ENCODE peak calls at places on chromosomes 3 and 15, in nine cellular contexts. One of them, this sample, is unnamed.

GRCh38 chr3:49012441-49013017 is 5.3 kb downstream of the WDR6 start:
- DNase-seq in T-cell: no peak
- DNase-seq in nucleus accumbens: no peak
- DNase-seq in Peyer's patch: no peak
- DNase-seq in stimulated activated CD4-positive, alpha-beta T cell treated with anti-CD3 and anti-CD28 coated beads, Interleukin-15, amount 100 ng/mL, for 24 hours: no peak
- DNase-seq in activated CD4-positive, alpha-beta T cell treated with anti-CD3 and anti-CD28 coated beads, Interleukin-2, amount 10 ng/mL, durations not matched to agents 7 days and 5 days: no peak
- DNase-seq in AG04450: no peak
- DNase-seq in nephron progenitor cell: no peak
- DNase-seq in tibial nerve: no peak
- DNase-seq in this sample: no peak

GRCh38 chr3:165643433-165643824 is 193.8 kb downstream of the BCHE start:
- DNase-seq in T-cell: no peak
- DNase-seq in nucleus accumbens: no peak
- DNase-seq in AG04450: peak
- DNase-seq in activated CD4-positive, alpha-beta T cell treated with anti-CD3 and anti-CD28 coated beads, Interleukin-2, amount 10 ng/mL, durations not matched to agents 7 days and 5 days: no peak
- DNase-seq in tibial nerve: no peak
- DNase-seq in nephron progenitor cell: no peak
- DNase-seq in Peyer's patch: no peak
- DNase-seq in stimulated activated CD4-positive, alpha-beta T cell treated with anti-CD3 and anti-CD28 coated beads, Interleukin-15, amount 100 ng/mL, for 24 hours: no peak
- DNase-seq in this sample: no peak

GRCh38 chr15:44159492-44159891 is 35.6 kb downstream of the FRMD5 start:
- DNase-seq in AG04450: no peak
- DNase-seq in tibial nerve: no peak
- DNase-seq in activated CD4-positive, alpha-beta T cell treated with anti-CD3 and anti-CD28 coated beads, Interleukin-2, amount 10 ng/mL, durations not matched to agents 7 days and 5 days: no peak
- DNase-seq in stimulated activated CD4-positive, alpha-beta T cell treated with anti-CD3 and anti-CD28 coated beads, Interleukin-15, amount 100 ng/mL, for 24 hours: no peak
- DNase-seq in nucleus accumbens: no peak
- DNase-seq in Peyer's patch: no peak
- DNase-seq in nephron progenitor cell: no peak
- DNase-seq in T-cell: no peak
- DNase-seq in this sample: no peak

GRCh38 chr3:172520332-172520831 is 2.8 kb downstream of the TNFSF10 start:
- DNase-seq in nucleus accumbens: no peak
- DNase-seq in nephron progenitor cell: no peak
- DNase-seq in tibial nerve: no peak
- DNase-seq in Peyer's patch: no peak
- DNase-seq in AG04450: peak
- DNase-seq in T-cell: no peak
- DNase-seq in stimulated activated CD4-positive, alpha-beta T cell treated with anti-CD3 and anti-CD28 coated beads, Interleukin-15, amount 100 ng/mL, for 24 hours: peak
- DNase-seq in activated CD4-positive, alpha-beta T cell treated with anti-CD3 and anti-CD28 coated beads, Interleukin-2, amount 10 ng/mL, durations not matched to agents 7 days and 5 days: peak
- DNase-seq in this sample: no peak

GRCh38 chr3:22798461-22798860 is 404.7 kb upstream of the UBE2E2 start:
- DNase-seq in activated CD4-positive, alpha-beta T cell treated with anti-CD3 and anti-CD28 coated beads, Interleukin-2, amount 10 ng/mL, durations not matched to agents 7 days and 5 days: no peak
- DNase-seq in T-cell: no peak
- DNase-seq in AG04450: no peak
- DNase-seq in nucleus accumbens: no peak
- DNase-seq in nephron progenitor cell: no peak
- DNase-seq in tibial nerve: no peak
- DNase-seq in stimulated activated CD4-positive, alpha-beta T cell treated with anti-CD3 and anti-CD28 coated beads, Interleukin-15, amount 100 ng/mL, for 24 hours: no peak
- DNase-seq in Peyer's patch: no peak
- DNase-seq in this sample: no peak

GRCh38 chr3:75294124-75294523 is 370.0 kb upstream of the FRG2C start:
- DNase-seq in nephron progenitor cell: peak
- DNase-seq in stimulated activated CD4-positive, alpha-beta T cell treated with anti-CD3 and anti-CD28 coated beads, Interleukin-15, amount 100 ng/mL, for 24 hours: no peak
- DNase-seq in tibial nerve: peak
- DNase-seq in Peyer's patch: peak
- DNase-seq in AG04450: peak
- DNase-seq in T-cell: no peak
- DNase-seq in activated CD4-positive, alpha-beta T cell treated with anti-CD3 and anti-CD28 coated beads, Interleukin-2, amount 10 ng/mL, durations not matched to agents 7 days and 5 days: no peak
- DNase-seq in nucleus accumbens: no peak
- DNase-seq in this sample: peak

GRCh38 chr15:73387507-73388255 is 18.9 kb upstream of the HCN4 start:
- DNase-seq in tibial nerve: no peak
- DNase-seq in activated CD4-positive, alpha-beta T cell treated with anti-CD3 and anti-CD28 coated beads, Interleukin-2, amount 10 ng/mL, durations not matched to agents 7 days and 5 days: no peak
- DNase-seq in nephron progenitor cell: no peak
- DNase-seq in Peyer's patch: no peak
- DNase-seq in nucleus accumbens: no peak
- DNase-seq in AG04450: no peak
- DNase-seq in stimulated activated CD4-positive, alpha-beta T cell treated with anti-CD3 and anti-CD28 coated beads, Interleukin-15, amount 100 ng/mL, for 24 hours: no peak
- DNase-seq in T-cell: no peak
- DNase-seq in this sample: no peak

GRCh38 chr15:93897377-93897776 is 334.0 kb upstream of the MCTP2 start:
- DNase-seq in tibial nerve: no peak
- DNase-seq in stimulated activated CD4-positive, alpha-beta T cell treated with anti-CD3 and anti-CD28 coated beads, Interleukin-15, amount 100 ng/mL, for 24 hours: no peak
- DNase-seq in AG04450: no peak
- DNase-seq in T-cell: no peak
- DNase-seq in nephron progenitor cell: no peak
- DNase-seq in nucleus accumbens: no peak
- DNase-seq in Peyer's patch: no peak
- DNase-seq in activated CD4-positive, alpha-beta T cell treated with anti-CD3 and anti-CD28 coated beads, Interleukin-2, amount 10 ng/mL, durations not matched to agents 7 days and 5 days: no peak
- DNase-seq in this sample: no peak

GRCh38 chr3:41180396-41180795 is 18.9 kb upstream of the CTNNB1 start:
- DNase-seq in activated CD4-positive, alpha-beta T cell treated with anti-CD3 and anti-CD28 coated beads, Interleukin-2, amount 10 ng/mL, durations not matched to agents 7 days and 5 days: no peak
- DNase-seq in T-cell: no peak
- DNase-seq in Peyer's patch: no peak
- DNase-seq in nucleus accumbens: no peak
- DNase-seq in nephron progenitor cell: no peak
- DNase-seq in stimulated activated CD4-positive, alpha-beta T cell treated with anti-CD3 and anti-CD28 coated beads, Interleukin-15, amount 100 ng/mL, for 24 hours: no peak
- DNase-seq in tibial nerve: no peak
- DNase-seq in AG04450: no peak
- DNase-seq in this sample: no peak

GRCh38 chr15:76345880-76346665 is 9.5 kb downstream of the ISL2 start:
- DNase-seq in stimulated activated CD4-positive, alpha-beta T cell treated with anti-CD3 and anti-CD28 coated beads, Interleukin-15, amount 100 ng/mL, for 24 hours: no peak
- DNase-seq in T-cell: no peak
- DNase-seq in activated CD4-positive, alpha-beta T cell treated with anti-CD3 and anti-CD28 coated beads, Interleukin-2, amount 10 ng/mL, durations not matched to agents 7 days and 5 days: no peak
- DNase-seq in nephron progenitor cell: no peak
- DNase-seq in AG04450: no peak
- DNase-seq in Peyer's patch: peak
- DNase-seq in nucleus accumbens: no peak
- DNase-seq in tibial nerve: no peak
- DNase-seq in this sample: no peak

GRCh38 chr3:172624999-172625398 is 85.9 kb downstream of the NCEH1 start:
- DNase-seq in tibial nerve: no peak
- DNase-seq in AG04450: no peak
- DNase-seq in nucleus accumbens: no peak
- DNase-seq in activated CD4-positive, alpha-beta T cell treated with anti-CD3 and anti-CD28 coated beads, Interleukin-2, amount 10 ng/mL, durations not matched to agents 7 days and 5 days: no peak
- DNase-seq in nephron progenitor cell: no peak
- DNase-seq in T-cell: no peak
- DNase-seq in stimulated activated CD4-positive, alpha-beta T cell treated with anti-CD3 and anti-CD28 coated beads, Interleukin-15, amount 100 ng/mL, for 24 hours: no peak
- DNase-seq in Peyer's patch: no peak
- DNase-seq in this sample: no peak

GRCh38 chr15:63094495-63094931 is 27.1 kb upstream of the LACTB start:
- DNase-seq in nucleus accumbens: no peak
- DNase-seq in tibial nerve: no peak
- DNase-seq in T-cell: no peak
- DNase-seq in stimulated activated CD4-positive, alpha-beta T cell treated with anti-CD3 and anti-CD28 coated beads, Interleukin-15, amount 100 ng/mL, for 24 hours: no peak
- DNase-seq in AG04450: peak
- DNase-seq in Peyer's patch: no peak
- DNase-seq in nephron progenitor cell: no peak
- DNase-seq in activated CD4-positive, alpha-beta T cell treated with anti-CD3 and anti-CD28 coated beads, Interleukin-2, amount 10 ng/mL, durations not matched to agents 7 days and 5 days: no peak
- DNase-seq in this sample: no peak

GRCh38 chr3:151909720-151910405 is 36.4 kb downstream of the SUCNR1 start:
- DNase-seq in nephron progenitor cell: no peak
- DNase-seq in activated CD4-positive, alpha-beta T cell treated with anti-CD3 and anti-CD28 coated beads, Interleukin-2, amount 10 ng/mL, durations not matched to agents 7 days and 5 days: no peak
- DNase-seq in nucleus accumbens: no peak
- DNase-seq in tibial nerve: no peak
- DNase-seq in stimulated activated CD4-positive, alpha-beta T cell treated with anti-CD3 and anti-CD28 coated beads, Interleukin-15, amount 100 ng/mL, for 24 hours: no peak
- DNase-seq in AG04450: no peak
- DNase-seq in Peyer's patch: no peak
- DNase-seq in T-cell: no peak
- DNase-seq in this sample: no peak

GRCh38 chr15:101723161-101723873 is 956 bp downstream of the TARS3 start:
- DNase-seq in nephron progenitor cell: no peak
- DNase-seq in AG04450: no peak
- DNase-seq in tibial nerve: no peak
- DNase-seq in Peyer's patch: peak
- DNase-seq in nucleus accumbens: no peak
- DNase-seq in stimulated activated CD4-positive, alpha-beta T cell treated with anti-CD3 and anti-CD28 coated beads, Interleukin-15, amount 100 ng/mL, for 24 hours: peak
- DNase-seq in activated CD4-positive, alpha-beta T cell treated with anti-CD3 and anti-CD28 coated beads, Interleukin-2, amount 10 ng/mL, durations not matched to agents 7 days and 5 days: peak
- DNase-seq in T-cell: no peak
- DNase-seq in this sample: no peak

GRCh38 chr3:24249523-24249922 is 245.1 kb downstream of the THRB start:
- DNase-seq in nephron progenitor cell: no peak
- DNase-seq in T-cell: no peak
- DNase-seq in stimulated activated CD4-positive, alpha-beta T cell treated with anti-CD3 and anti-CD28 coated beads, Interleukin-15, amount 100 ng/mL, for 24 hours: no peak
- DNase-seq in AG04450: no peak
- DNase-seq in nucleus accumbens: no peak
- DNase-seq in Peyer's patch: no peak
- DNase-seq in activated CD4-positive, alpha-beta T cell treated with anti-CD3 and anti-CD28 coated beads, Interleukin-2, amount 10 ng/mL, durations not matched to agents 7 days and 5 days: no peak
- DNase-seq in tibial nerve: no peak
- DNase-seq in this sample: no peak

GRCh38 chr15:65985387-65985786 is 116.1 kb downstream of the RAB11A start:
- DNase-seq in T-cell: no peak
- DNase-seq in nucleus accumbens: no peak
- DNase-seq in stimulated activated CD4-positive, alpha-beta T cell treated with anti-CD3 and anti-CD28 coated beads, Interleukin-15, amount 100 ng/mL, for 24 hours: no peak
- DNase-seq in Peyer's patch: no peak
- DNase-seq in AG04450: no peak
- DNase-seq in tibial nerve: no peak
- DNase-seq in nephron progenitor cell: no peak
- DNase-seq in activated CD4-positive, alpha-beta T cell treated with anti-CD3 and anti-CD28 coated beads, Interleukin-2, amount 10 ng/mL, durations not matched to agents 7 days and 5 days: no peak
- DNase-seq in this sample: no peak

GRCh38 chr3:143329567-143330164 is 210.1 kb downstream of the CHST2 start:
- DNase-seq in nucleus accumbens: no peak
- DNase-seq in activated CD4-positive, alpha-beta T cell treated with anti-CD3 and anti-CD28 coated beads, Interleukin-2, amount 10 ng/mL, durations not matched to agents 7 days and 5 days: no peak
- DNase-seq in stimulated activated CD4-positive, alpha-beta T cell treated with anti-CD3 and anti-CD28 coated beads, Interleukin-15, amount 100 ng/mL, for 24 hours: no peak
- DNase-seq in nephron progenitor cell: peak
- DNase-seq in Peyer's patch: no peak
- DNase-seq in AG04450: no peak
- DNase-seq in tibial nerve: no peak
- DNase-seq in T-cell: no peak
- DNase-seq in this sample: no peak

GRCh38 chr3:177537612-177538011 is 340.3 kb upstream of the TBL1XR1 start:
- DNase-seq in stimulated activated CD4-positive, alpha-beta T cell treated with anti-CD3 and anti-CD28 coated beads, Interleukin-15, amount 100 ng/mL, for 24 hours: no peak
- DNase-seq in activated CD4-positive, alpha-beta T cell treated with anti-CD3 and anti-CD28 coated beads, Interleukin-2, amount 10 ng/mL, durations not matched to agents 7 days and 5 days: no peak
- DNase-seq in T-cell: no peak
- DNase-seq in tibial nerve: no peak
- DNase-seq in nucleus accumbens: no peak
- DNase-seq in Peyer's patch: no peak
- DNase-seq in AG04450: no peak
- DNase-seq in nephron progenitor cell: no peak
- DNase-seq in this sample: no peak

GRCh38 chr3:66789584-66790237 is 208.4 kb upstream of the KBTBD8 start:
- DNase-seq in nephron progenitor cell: peak
- DNase-seq in stimulated activated CD4-positive, alpha-beta T cell treated with anti-CD3 and anti-CD28 coated beads, Interleukin-15, amount 100 ng/mL, for 24 hours: no peak
- DNase-seq in nucleus accumbens: no peak
- DNase-seq in Peyer's patch: no peak
- DNase-seq in tibial nerve: no peak
- DNase-seq in T-cell: no peak
- DNase-seq in activated CD4-positive, alpha-beta T cell treated with anti-CD3 and anti-CD28 coated beads, Interleukin-2, amount 10 ng/mL, durations not matched to agents 7 days and 5 days: no peak
- DNase-seq in AG04450: no peak
- DNase-seq in this sample: peak

GRCh38 chr15:89654311-89654761 is 931 bp downstream of the KIF7 start:
- DNase-seq in nucleus accumbens: no peak
- DNase-seq in T-cell: no peak
- DNase-seq in nephron progenitor cell: no peak
- DNase-seq in Peyer's patch: peak
- DNase-seq in stimulated activated CD4-positive, alpha-beta T cell treated with anti-CD3 and anti-CD28 coated beads, Interleukin-15, amount 100 ng/mL, for 24 hours: no peak
- DNase-seq in tibial nerve: no peak
- DNase-seq in AG04450: no peak
- DNase-seq in activated CD4-positive, alpha-beta T cell treated with anti-CD3 and anti-CD28 coated beads, Interleukin-2, amount 10 ng/mL, durations not matched to agents 7 days and 5 days: no peak
- DNase-seq in this sample: no peak

GRCh38 chr3:197942956-197943556 is 6.9 kb upstream of the RPL35A start:
- DNase-seq in nephron progenitor cell: no peak
- DNase-seq in AG04450: no peak
- DNase-seq in tibial nerve: peak
- DNase-seq in Peyer's patch: no peak
- DNase-seq in activated CD4-positive, alpha-beta T cell treated with anti-CD3 and anti-CD28 coated beads, Interleukin-2, amount 10 ng/mL, durations not matched to agents 7 days and 5 days: peak
- DNase-seq in nucleus accumbens: no peak
- DNase-seq in T-cell: peak
- DNase-seq in stimulated activated CD4-positive, alpha-beta T cell treated with anti-CD3 and anti-CD28 coated beads, Interleukin-15, amount 100 ng/mL, for 24 hours: peak
- DNase-seq in this sample: no peak

GRCh38 chr3:103796068-103796467 is 1361.3 kb downstream of the ZPLD1 start:
- DNase-seq in stimulated activated CD4-positive, alpha-beta T cell treated with anti-CD3 and anti-CD28 coated beads, Interleukin-15, amount 100 ng/mL, for 24 hours: no peak
- DNase-seq in tibial nerve: no peak
- DNase-seq in activated CD4-positive, alpha-beta T cell treated with anti-CD3 and anti-CD28 coated beads, Interleukin-2, amount 10 ng/mL, durations not matched to agents 7 days and 5 days: no peak
- DNase-seq in nephron progenitor cell: no peak
- DNase-seq in Peyer's patch: no peak
- DNase-seq in AG04450: no peak
- DNase-seq in T-cell: no peak
- DNase-seq in nucleus accumbens: no peak
- DNase-seq in this sample: no peak

GRCh38 chr3:153277029-153277428 is 115.0 kb downstream of the RAP2B start:
- DNase-seq in Peyer's patch: no peak
- DNase-seq in T-cell: no peak
- DNase-seq in tibial nerve: no peak
- DNase-seq in activated CD4-positive, alpha-beta T cell treated with anti-CD3 and anti-CD28 coated beads, Interleukin-2, amount 10 ng/mL, durations not matched to agents 7 days and 5 days: no peak
- DNase-seq in nephron progenitor cell: no peak
- DNase-seq in AG04450: no peak
- DNase-seq in stimulated activated CD4-positive, alpha-beta T cell treated with anti-CD3 and anti-CD28 coated beads, Interleukin-15, amount 100 ng/mL, for 24 hours: no peak
- DNase-seq in nucleus accumbens: no peak
- DNase-seq in this sample: no peak

GRCh38 chr15:57033715-57034439 is 115.4 kb downstream of the TCF12 start:
- DNase-seq in AG04450: no peak
- DNase-seq in nucleus accumbens: no peak
- DNase-seq in activated CD4-positive, alpha-beta T cell treated with anti-CD3 and anti-CD28 coated beads, Interleukin-2, amount 10 ng/mL, durations not matched to agents 7 days and 5 days: no peak
- DNase-seq in Peyer's patch: no peak
- DNase-seq in tibial nerve: no peak
- DNase-seq in stimulated activated CD4-positive, alpha-beta T cell treated with anti-CD3 and anti-CD28 coated beads, Interleukin-15, amount 100 ng/mL, for 24 hours: no peak
- DNase-seq in nephron progenitor cell: no peak
- DNase-seq in T-cell: no peak
- DNase-seq in this sample: no peak

GRCh38 chr15:74906193-74906449 is 530 bp downstream of the FAM219B start:
- DNase-seq in nucleus accumbens: no peak
- DNase-seq in AG04450: no peak
- DNase-seq in Peyer's patch: peak
- DNase-seq in activated CD4-positive, alpha-beta T cell treated with anti-CD3 and anti-CD28 coated beads, Interleukin-2, amount 10 ng/mL, durations not matched to agents 7 days and 5 days: peak
- DNase-seq in T-cell: peak
- DNase-seq in nephron progenitor cell: no peak
- DNase-seq in stimulated activated CD4-positive, alpha-beta T cell treated with anti-CD3 and anti-CD28 coated beads, Interleukin-15, amount 100 ng/mL, for 24 hours: no peak
- DNase-seq in tibial nerve: no peak
- DNase-seq in this sample: no peak

GRCh38 chr3:197465197-197465995 is 90.4 kb downstream of the BDH1 start:
- DNase-seq in T-cell: no peak
- DNase-seq in tibial nerve: no peak
- DNase-seq in nephron progenitor cell: no peak
- DNase-seq in stimulated activated CD4-positive, alpha-beta T cell treated with anti-CD3 and anti-CD28 coated beads, Interleukin-15, amount 100 ng/mL, for 24 hours: no peak
- DNase-seq in activated CD4-positive, alpha-beta T cell treated with anti-CD3 and anti-CD28 coated beads, Interleukin-2, amount 10 ng/mL, durations not matched to agents 7 days and 5 days: no peak
- DNase-seq in AG04450: no peak
- DNase-seq in nucleus accumbens: no peak
- DNase-seq in Peyer's patch: no peak
- DNase-seq in this sample: no peak

GRCh38 chr3:29430558-29430971 is 149.7 kb downstream of the RBMS3 start:
- DNase-seq in stimulated activated CD4-positive, alpha-beta T cell treated with anti-CD3 and anti-CD28 coated beads, Interleukin-15, amount 100 ng/mL, for 24 hours: no peak
- DNase-seq in nephron progenitor cell: no peak
- DNase-seq in tibial nerve: no peak
- DNase-seq in T-cell: no peak
- DNase-seq in nucleus accumbens: no peak
- DNase-seq in AG04450: peak
- DNase-seq in Peyer's patch: no peak
- DNase-seq in activated CD4-positive, alpha-beta T cell treated with anti-CD3 and anti-CD28 coated beads, Interleukin-2, amount 10 ng/mL, durations not matched to agents 7 days and 5 days: no peak
- DNase-seq in this sample: no peak

This sample was measured in uterus.